ENCODE peak calls at places on chromosomes 3 and 15, in four cellular contexts. One of them, this sample, is unnamed.

GRCh38 chr3:171165499-171165921 is 139.0 kb upstream of the SLC2A2 start:
- DNase-seq in hepatocyte: no peak
- DNase-seq in cardiac muscle cell: no peak
- DNase-seq in AG04450: no peak
- DNase-seq in this sample: no peak

GRCh38 chr3:60304103-60304502 is 947.1 kb downstream of the FHIT start:
- DNase-seq in hepatocyte: no peak
- DNase-seq in cardiac muscle cell: no peak
- DNase-seq in AG04450: peak; percentile 53
- DNase-seq in this sample: no peak

GRCh38 chr15:79924379-79924778 is 27.6 kb upstream of the MTHFS start:
- DNase-seq in hepatocyte: no peak
- DNase-seq in cardiac muscle cell: no peak
- DNase-seq in AG04450: no peak
- DNase-seq in this sample: no peak

GRCh38 chr3:122795674-122795969 is 753 bp downstream of the SLC49A4 start:
- DNase-seq in hepatocyte: no peak
- DNase-seq in cardiac muscle cell: no peak
- DNase-seq in AG04450: no peak
- DNase-seq in this sample: no peak

GRCh38 chr3:29887450-29887849 is 606.6 kb downstream of the RBMS3 start:
- DNase-seq in hepatocyte: no peak
- DNase-seq in cardiac muscle cell: no peak
- DNase-seq in AG04450: no peak
- DNase-seq in this sample: no peak

GRCh38 chr15:80604583-80605506 is 90.3 kb upstream of the ABHD17C start:
- DNase-seq in hepatocyte: no peak
- DNase-seq in cardiac muscle cell: no peak
- DNase-seq in AG04450: no peak
- DNase-seq in this sample: no peak

GRCh38 chr15:34810455-34811146 is 15.3 kb upstream of the ACTC1 start:
- DNase-seq in hepatocyte: peak; percentile 47
- DNase-seq in cardiac muscle cell: no peak
- DNase-seq in AG04450: peak; percentile 97
- DNase-seq in this sample: no peak

GRCh38 chr3:152564454-152564853 is 270.5 kb upstream of the P2RY1 start:
- DNase-seq in hepatocyte: no peak
- DNase-seq in cardiac muscle cell: no peak
- DNase-seq in AG04450: no peak
- DNase-seq in this sample: no peak

GRCh38 chr15:22257668-22258401 is 177.5 kb downstream of the OR4M2 start:
- DNase-seq in hepatocyte: no peak
- DNase-seq in cardiac muscle cell: no peak
- DNase-seq in AG04450: no peak
- DNase-seq in this sample: no peak
- TF ChIP-seq CTCF in hepatocyte: no peak
- TF ChIP-seq CTCF in cardiac muscle cell: no peak
- TF ChIP-seq CTCF in AG04450: no peak
- TF ChIP-seq CTCF in this sample: no peak

DNA sequence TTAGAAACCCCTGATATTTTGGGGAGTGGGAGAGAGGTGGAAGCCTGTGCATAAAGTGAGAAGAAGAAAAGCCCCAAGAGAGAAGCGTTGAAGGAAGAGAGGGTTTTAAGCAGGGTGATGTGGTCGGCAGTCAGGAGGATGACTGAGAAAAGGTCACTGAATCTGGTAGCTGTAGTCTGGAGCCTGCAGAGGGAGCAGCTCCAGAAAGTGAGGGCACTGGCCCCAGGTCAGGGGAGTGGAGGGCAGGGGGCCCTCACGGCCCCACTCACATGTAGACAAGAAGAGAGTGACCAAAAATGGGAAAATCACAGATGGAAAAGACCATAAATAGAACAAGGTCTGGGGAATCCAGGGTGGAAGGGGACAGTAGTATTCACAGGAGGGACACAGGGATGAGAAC is 105.5 kb downstream of the RYK start:
- DNase-seq in hepatocyte: no peak
- DNase-seq in cardiac muscle cell: no peak
- DNase-seq in AG04450: no peak
- DNase-seq in this sample: no peak
- TF ChIP-seq CTCF in hepatocyte: no peak
- TF ChIP-seq CTCF in cardiac muscle cell: peak; percentile 12
- TF ChIP-seq CTCF in AG04450: no peak
- TF ChIP-seq CTCF in this sample: no peak

DNA sequence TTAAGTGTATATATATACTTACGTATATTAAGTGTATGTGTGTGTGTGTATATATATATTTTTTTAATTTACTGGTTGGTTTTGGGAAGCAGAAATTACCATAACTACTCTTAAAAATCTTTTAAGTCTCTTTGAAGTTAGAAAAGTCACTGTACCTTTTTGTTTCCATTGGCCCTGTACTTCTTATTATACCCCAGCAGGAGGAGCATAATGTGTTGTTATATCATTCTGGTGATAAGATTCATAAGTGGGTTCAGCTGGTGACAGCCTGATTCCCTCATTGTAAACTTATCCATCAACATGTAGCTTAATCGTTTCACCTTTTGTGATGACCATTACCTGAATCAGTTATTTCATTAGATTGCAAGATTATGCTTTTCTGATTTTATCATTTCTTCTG is 30.8 kb downstream of the MLH1 start:
- DNase-seq in hepatocyte: no peak
- DNase-seq in cardiac muscle cell: no peak
- DNase-seq in AG04450: no peak
- DNase-seq in this sample: no peak
- TF ChIP-seq CTCF in hepatocyte: no peak
- TF ChIP-seq CTCF in cardiac muscle cell: peak; percentile 43
- TF ChIP-seq CTCF in AG04450: peak; percentile 51
- TF ChIP-seq CTCF in this sample: peak; percentile 39

GRCh38 chr15:63834500-63835210 is 907 bp upstream of the HERC1 start:
- DNase-seq in hepatocyte: no peak
- DNase-seq in cardiac muscle cell: no peak
- DNase-seq in AG04450: no peak
- DNase-seq in this sample: no peak

GRCh38 chr15:63835211-63835568 is 1.4 kb upstream of the HERC1 start:
- DNase-seq in hepatocyte: no peak
- DNase-seq in cardiac muscle cell: no peak
- DNase-seq in AG04450: no peak
- DNase-seq in this sample: no peak

GRCh38 chr15:63831041-63831440 is 2.7 kb downstream of the HERC1 start:
- DNase-seq in hepatocyte: no peak
- DNase-seq in cardiac muscle cell: no peak
- DNase-seq in AG04450: no peak
- DNase-seq in this sample: no peak

GRCh38 chr15:63832620-63833245 is 1.0 kb downstream of the HERC1 start:
- DNase-seq in hepatocyte: peak; percentile 13
- DNase-seq in cardiac muscle cell: no peak
- DNase-seq in AG04450: no peak
- DNase-seq in this sample: peak; percentile 2

GRCh38 chr15:63833246-63833696 is 477 bp downstream of the HERC1 start:
- DNase-seq in hepatocyte: peak; percentile 72
- DNase-seq in cardiac muscle cell: peak; percentile 80
- DNase-seq in AG04450: no peak
- DNase-seq in this sample: peak; percentile 28
- TF ChIP-seq CTCF in hepatocyte: no peak
- TF ChIP-seq CTCF in cardiac muscle cell: no peak
- TF ChIP-seq CTCF in AG04450: no peak
- TF ChIP-seq CTCF in this sample: no peak

GRCh38 chr3:121488628-121489027 is 57.2 kb downstream of the POLQ start:
- DNase-seq in hepatocyte: peak; percentile 8
- DNase-seq in cardiac muscle cell: peak; percentile 2
- DNase-seq in AG04450: no peak
- DNase-seq in this sample: no peak
- TF ChIP-seq CTCF in hepatocyte: peak; percentile 22
- TF ChIP-seq CTCF in cardiac muscle cell: peak; percentile 19
- TF ChIP-seq CTCF in AG04450: no peak
- TF ChIP-seq CTCF in this sample: no peak

DNA sequence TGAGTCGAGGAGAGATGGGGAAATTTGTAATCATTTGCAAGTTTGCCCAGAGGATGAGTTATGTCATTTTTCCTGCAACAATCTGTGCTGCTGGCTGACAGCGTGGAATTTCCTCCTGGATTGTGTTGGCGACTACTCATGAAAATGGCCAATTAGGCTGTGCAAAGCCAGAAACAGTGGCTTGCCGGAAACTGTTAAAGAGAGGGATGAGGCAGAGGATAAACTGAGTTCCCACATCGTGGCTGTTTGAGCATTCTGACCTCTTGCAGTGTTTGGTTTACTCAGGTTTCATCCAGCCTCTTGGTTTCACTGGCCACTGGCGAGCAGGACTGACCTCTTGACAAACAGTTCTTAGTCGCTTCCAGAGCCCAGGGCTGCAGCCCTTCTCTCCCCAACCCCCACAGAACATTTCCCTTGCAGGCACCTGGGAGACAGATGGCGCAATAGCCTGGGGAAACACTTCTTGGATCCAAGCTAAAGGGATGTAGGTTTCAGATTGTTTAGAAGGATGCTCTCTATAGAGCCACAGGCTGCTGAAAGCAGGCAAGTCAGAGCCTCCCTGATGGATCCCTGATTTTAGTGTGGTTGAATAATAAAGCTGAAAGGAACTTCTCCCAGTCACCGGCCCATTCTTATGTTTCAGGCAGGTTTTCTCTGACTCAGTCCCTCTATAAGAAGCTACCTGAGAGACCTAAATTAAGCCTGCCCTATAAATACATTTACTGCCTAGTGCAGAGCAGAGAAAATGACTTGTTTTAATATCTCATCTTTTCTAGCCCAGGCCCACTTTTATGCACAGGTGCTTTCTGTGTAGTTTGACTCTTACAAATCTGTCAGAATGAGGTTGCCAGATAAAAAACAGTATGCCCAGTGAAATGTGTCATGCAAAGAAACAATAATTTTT is 92.8 kb upstream of the UBE2E1 start:
- DNase-seq in hepatocyte: peak; percentile 52
- DNase-seq in cardiac muscle cell: peak; percentile 58
- DNase-seq in AG04450: peak; percentile 81
- DNase-seq in this sample: no peak
- TF ChIP-seq CTCF in hepatocyte: peak; percentile 26
- TF ChIP-seq CTCF in cardiac muscle cell: no peak
- TF ChIP-seq CTCF in AG04450: peak; percentile 3
- TF ChIP-seq CTCF in this sample: no peak

DNA sequence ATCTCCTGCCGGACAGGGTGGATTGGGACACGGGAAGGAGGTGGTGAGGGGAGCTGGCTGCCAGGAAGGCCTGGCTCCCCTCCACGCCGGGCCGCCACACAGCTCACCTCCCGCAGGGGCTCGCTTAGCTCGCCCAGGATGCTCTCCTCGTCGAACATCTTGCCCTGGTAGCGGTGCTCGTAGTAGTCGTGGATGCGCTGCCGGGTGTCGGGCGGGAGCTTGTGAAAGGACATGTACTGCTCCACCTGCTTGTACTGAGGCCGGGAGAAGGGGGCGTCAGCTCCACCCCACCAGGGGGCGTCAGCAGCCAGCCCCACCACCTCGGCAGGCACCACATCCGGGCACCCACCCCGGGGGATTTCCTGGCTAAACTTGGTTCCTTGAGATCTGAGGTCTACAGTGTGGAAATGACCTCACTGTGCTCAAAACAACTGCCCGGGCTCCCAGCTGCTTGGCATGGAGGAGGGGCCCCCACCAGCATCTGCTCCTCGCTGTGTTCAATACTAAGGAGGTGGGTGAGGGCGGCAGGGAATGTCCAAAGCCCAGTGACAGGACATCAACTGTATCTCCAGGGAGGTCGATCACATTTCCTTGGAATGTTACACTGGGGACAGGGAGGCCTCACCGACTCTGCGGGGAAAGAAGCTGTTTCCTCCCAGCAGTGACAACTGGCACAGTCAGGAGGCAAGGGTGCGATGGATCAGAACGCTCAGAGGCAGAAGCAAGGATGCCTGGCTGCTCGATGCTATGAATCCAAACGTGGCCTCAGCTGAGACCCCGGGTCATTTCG is 43.4 kb downstream of the HCN4 start:
- DNase-seq in hepatocyte: no peak
- DNase-seq in cardiac muscle cell: no peak
- DNase-seq in AG04450: no peak
- DNase-seq in this sample: no peak
- TF ChIP-seq CTCF in hepatocyte: no peak
- TF ChIP-seq CTCF in cardiac muscle cell: peak; percentile 22
- TF ChIP-seq CTCF in AG04450: no peak
- TF ChIP-seq CTCF in this sample: peak; percentile 18

GRCh38 chr3:111012388-111013248 is 59.0 kb upstream of the NECTIN3 start:
- DNase-seq in hepatocyte: peak; percentile 16
- DNase-seq in cardiac muscle cell: peak; percentile 25
- DNase-seq in AG04450: no peak
- DNase-seq in this sample: no peak
- TF ChIP-seq CTCF in hepatocyte: peak; percentile 38
- TF ChIP-seq CTCF in cardiac muscle cell: peak; percentile 20
- TF ChIP-seq CTCF in AG04450: no peak
- TF ChIP-seq CTCF in this sample: peak; percentile 35